ENCODE peak calls at places on chromosomes 11 and 22, in five cellular contexts. K is CD4-positive, CD25-positive, alpha-beta regulatory T cell; H is Peyer's patch; R is fibroblast of lung; T is effector memory CD4-positive, alpha-beta T cell. L is an unnamed sample.

GRCh38 chr11:68643576-68643975 is 40.8 kb upstream of the GAL start:
- DNase-seq in K (no peak), H (no peak), R (peak; percentile 17), T (no peak), L (no peak)

GRCh38 chr11:44747836-44748235 is 21.1 kb downstream of the TSPAN18 start:
- DNase-seq in K (no peak), H (no peak), R (no peak), T (no peak), L (no peak)

GRCh38 chr11:64809781-64810241 is 540 bp downstream of the MEN1 start:
- DNase-seq in K (no peak), H (peak; percentile 25), R (peak; percentile 14), T (no peak), L (no peak)

GRCh38 chr11:31340903-31341572 is 28.5 kb downstream of the DCDC1 start:
- DNase-seq in K (no peak), H (no peak), R (peak; percentile 27), T (no peak), L (no peak)

GRCh38 chr11:25981998-25982397 is 349.9 kb upstream of the ANO3 start:
- DNase-seq in K (no peak), H (no peak), R (peak; percentile 55), T (no peak), L (no peak)

GRCh38 chr11:78742430-78742829 is 167.8 kb upstream of the NARS2 start:
- DNase-seq in K (no peak), H (no peak), R (peak; percentile 29), T (no peak), L (no peak)

GRCh38 chr11:114293201-114293711 is 2.9 kb upstream of the NNMT start:
- DNase-seq in K (no peak), H (no peak), R (peak; percentile 72), T (no peak), L (no peak)

GRCh38 chr22:23715811-23716355 is 25.1 kb downstream of the RGL4 start:
- DNase-seq in K (no peak), H (peak; percentile 33), R (peak; percentile 3), T (no peak), L (no peak)

GRCh38 chr11:128098840-128099239 is 488.5 kb downstream of the ETS1 start:
- DNase-seq in K (no peak), H (no peak), R (no peak), T (no peak), L (no peak)

GRCh38 chr11:113645593-113646349 is 60.3 kb downstream of the TMPRSS5 start:
- DNase-seq in K (no peak), H (no peak), R (peak; percentile 14), T (no peak), L (no peak)

GRCh38 chr11:124276081-124276480 is 19.9 kb downstream of the OR8G5 start:
- DNase-seq in K (no peak), H (no peak), R (peak; percentile 95), T (no peak), L (no peak)

GRCh38 chr22:40273319-40273718 is 73.0 kb upstream of the ADSL start:
- DNase-seq in K (no peak), H (no peak), R (no peak), T (no peak), L (no peak)

GRCh38 chr11:118304227-118304808 is at the start of gene CD3E:
- DNase-seq in K (peak; percentile 50), H (peak; percentile 48), R (no peak), T (peak; percentile 46), L (peak; percentile 78)

GRCh38 chr11:5624489-5625278 is at the start of gene TRIM34:
- DNase-seq in K (peak; percentile 56), H (peak; percentile 77), R (peak; percentile 66), T (peak; percentile 52), L (peak; percentile 43)

GRCh38 chr11:114121744-114122504 is 62.4 kb downstream of the ZBTB16 start:
- DNase-seq in K (no peak), H (no peak), R (no peak), T (no peak), L (no peak)

GRCh38 chr11:34640050-34640971 is 19.4 kb downstream of the EHF start:
- DNase-seq in K (no peak), H (no peak), R (no peak), T (no peak), L (no peak)

GRCh38 chr11:43681543-43681942 is 1.0 kb downstream of the HSD17B12 start:
- DNase-seq in K (no peak), H (no peak), R (peak; percentile 19), T (no peak), L (no peak)

GRCh38 chr11:2002807-2003206 is 5.2 kb upstream of the H19 start:
- DNase-seq in K (no peak), H (no peak), R (no peak), T (no peak), L (no peak)

GRCh38 chr11:33086017-33086416 is 46.6 kb downstream of the TCP11L1 start:
- DNase-seq in K (no peak), H (no peak), R (no peak), T (no peak), L (no peak)

GRCh38 chr22:44550666-44551491 is 52.8 kb upstream of the RTL6 start:
- DNase-seq in K (no peak), H (peak; percentile 22), R (peak; percentile 91), T (no peak), L (no peak)

GRCh38 chr22:19344420-19344819 is 52.9 kb upstream of the CLTCL1 start:
- DNase-seq in K (no peak), H (no peak), R (no peak), T (no peak), L (no peak)

GRCh38 chr11:102026217-102026616 is 21.0 kb upstream of the CFAP300 start:
- DNase-seq in K (no peak), H (no peak), R (no peak), T (no peak), L (no peak)

GRCh38 chr11:33893711-33894401 is 2.0 kb upstream of the LMO2 start:
- DNase-seq in K (no peak), H (peak; percentile 45), R (peak; percentile 61), T (peak; percentile 15), L (peak; percentile 79)

GRCh38 chr11:23542171-23542570 is 681.9 kb upstream of the CCDC179 start:
- DNase-seq in K (no peak), H (no peak), R (no peak), T (no peak), L (no peak)

GRCh38 chr11:23540101-23540561 is 679.9 kb upstream of the CCDC179 start:
- DNase-seq in K (no peak), H (no peak), R (peak; percentile 77), T (no peak), L (no peak)

GRCh38 chr11:23542816-23543215 is 682.5 kb upstream of the CCDC179 start:
- DNase-seq in K (no peak), H (no peak), R (no peak), T (no peak), L (no peak)

GRCh38 chr11:23536907-23537306 is 676.6 kb upstream of the CCDC179 start:
- DNase-seq in K (no peak), H (no peak), R (no peak), T (no peak), L (no peak)

DNA sequence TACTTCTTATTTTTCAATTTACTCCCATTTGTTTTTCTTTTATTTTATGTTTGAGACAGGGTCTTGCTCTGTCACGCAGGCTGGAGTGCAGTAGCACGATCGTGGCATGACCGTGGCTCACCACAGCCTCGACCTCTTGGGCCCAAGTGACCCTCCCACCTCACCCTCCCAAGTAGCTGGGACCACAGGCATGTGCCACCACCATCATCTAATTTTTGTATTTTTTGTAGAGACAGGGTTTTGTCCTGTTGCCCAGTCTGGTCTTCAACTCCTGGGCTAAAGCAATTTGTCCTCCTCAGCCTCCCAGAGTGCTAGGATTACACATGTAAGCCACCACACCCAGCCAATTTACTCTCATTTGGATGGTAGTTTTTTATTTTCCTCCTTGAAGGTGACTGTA is 679.3 kb upstream of the CCDC179 start:
- DNase-seq in K (no peak), H (no peak), R (peak; percentile 59), T (no peak), L (no peak)
- H3K27ac ChIP-seq in K (no peak overlapping the region), H (no peak overlapping the region), R (no peak overlapping the region), T (no peak overlapping the region), L (no peak overlapping the region)

GRCh38 chr11:19753451-19754041 is 40.9 kb downstream of the NAV2 start:
- DNase-seq in K (no peak), H (no peak), R (peak; percentile 69), T (no peak), L (no peak)

GRCh38 chr11:19763315-19763714 is 50.7 kb downstream of the NAV2 start:
- DNase-seq in K (no peak), H (no peak), R (no peak), T (no peak), L (no peak)

GRCh38 chr11:19762266-19762665 is 49.6 kb downstream of the NAV2 start:
- DNase-seq in K (no peak), H (no peak), R (no peak), T (no peak), L (no peak)

GRCh38 chr11:19756675-19757475 is 44.2 kb downstream of the NAV2 start:
- DNase-seq in K (no peak), H (no peak), R (peak; percentile 68), T (no peak), L (no peak)

DNA sequence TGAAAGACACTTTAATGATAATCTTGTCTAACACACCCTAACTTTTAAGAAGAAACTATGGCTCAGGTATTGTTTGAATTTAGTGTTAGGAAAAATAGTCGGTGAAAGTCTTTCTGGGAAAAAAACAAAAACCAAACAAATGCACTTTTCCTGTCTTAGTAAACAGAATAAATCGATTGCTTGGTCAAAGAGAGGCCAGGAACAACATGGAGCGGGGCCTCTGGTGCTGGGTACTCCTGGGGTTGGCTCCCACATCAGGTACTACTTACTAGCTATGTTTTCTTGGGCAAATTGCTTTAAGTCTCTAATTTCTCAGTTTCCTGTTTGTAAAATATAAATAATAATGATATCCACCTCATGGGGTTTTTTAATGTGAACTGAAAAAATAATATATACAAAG is 46.8 kb downstream of the NAV2 start:
- DNase-seq in K (no peak), H (no peak), R (no peak), T (no peak), L (no peak)
- H3K4me1 ChIP-seq in K (no peaks in the 10 kb centered on the region), H (no peaks in the 10 kb centered on the region), R (no peaks in the 10 kb centered on the region), T (no peaks in the 10 kb centered on the region), L (no peaks in the 10 kb centered on the region)

DNA sequence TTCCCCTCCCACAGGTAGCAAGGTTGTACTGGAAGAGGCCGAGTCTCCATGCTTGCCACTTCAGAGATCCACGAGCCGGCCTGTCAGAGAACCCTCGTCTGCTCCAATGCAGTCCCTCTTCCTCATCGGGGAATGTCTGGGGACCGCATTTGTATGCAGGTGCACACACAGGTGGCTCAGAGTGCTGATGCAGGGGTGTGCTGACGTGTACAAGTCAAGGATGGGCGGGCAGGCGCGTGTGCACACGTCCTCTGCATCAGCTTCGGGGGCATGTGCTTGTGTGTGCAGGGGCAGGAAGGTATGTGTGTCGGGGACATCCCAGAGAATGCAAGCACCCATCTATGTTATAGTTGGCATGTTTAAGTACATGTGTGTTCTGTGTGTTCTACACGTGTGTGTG is 49.4 kb downstream of the ELFN2 start:
- DNase-seq in K (no peak), H (no peak), R (no peak), T (no peak), L (no peak)
- H3K27ac ChIP-seq in K (no peak overlapping the region), H (no peak overlapping the region), R (no peak overlapping the region), T (no peak overlapping the region), L (no peak overlapping the region)

DNA sequence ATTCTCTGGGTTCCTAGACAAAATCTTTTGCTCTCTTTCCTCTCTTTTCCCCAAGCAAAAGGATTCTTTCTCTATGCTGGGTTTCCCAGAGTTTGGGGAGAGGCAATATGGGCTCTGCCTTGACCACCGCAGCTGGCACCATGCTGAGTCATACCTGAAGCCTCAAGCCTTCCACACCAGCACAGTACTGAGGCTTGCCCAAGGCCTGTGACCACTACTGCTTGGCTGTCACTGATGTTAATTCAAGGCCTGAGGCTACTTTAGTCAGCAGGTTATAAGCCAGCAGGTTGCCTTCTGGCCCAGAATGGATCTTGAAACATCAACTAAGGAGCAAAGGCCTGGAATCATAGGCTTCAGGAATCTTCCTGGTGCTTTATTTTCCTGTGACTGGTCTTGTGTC is 185.3 kb downstream of the DYNC2H1 start:
- DNase-seq in K (no peak), H (no peak), R (no peak), T (no peak), L (no peak)
- H3K4me1 ChIP-seq in K (no peaks in the 10 kb centered on the region), H (no peaks in the 10 kb centered on the region), R (no peaks in the 10 kb centered on the region), T (no peaks in the 10 kb centered on the region), L (no peaks in the 10 kb centered on the region)